ENCODE peak calls at places on chromosomes 13 and 19, in four cellular contexts. One of them, this sample, is unnamed.
A peak's percentile ranks its signal among the peaks of the same experiment; 100 is the strongest.

GRCh38 chr13:100490692-100491091 is 97.9 kb downstream of the GGACT start:
- DNase-seq in CD4-positive, alpha-beta memory T cell: no peak
- DNase-seq in naive thymus-derived CD4-positive, alpha-beta T cell: no peak
- DNase-seq in ascending aorta: no peak
- DNase-seq in this sample: peak; percentile 89

GRCh38 chr19:32911467-32911866 is 41.9 kb upstream of the SLC7A9 start:
- DNase-seq in CD4-positive, alpha-beta memory T cell: no peak
- DNase-seq in naive thymus-derived CD4-positive, alpha-beta T cell: no peak
- DNase-seq in ascending aorta: no peak
- DNase-seq in this sample: no peak

GRCh38 chr19:38850976-38851621 is 1.3 kb upstream of the HNRNPL start:
- DNase-seq in CD4-positive, alpha-beta memory T cell: peak; percentile 46
- DNase-seq in naive thymus-derived CD4-positive, alpha-beta T cell: no peak
- DNase-seq in ascending aorta: no peak
- DNase-seq in this sample: peak; percentile 29

GRCh38 chr19:29088761-29089160 is 124.2 kb downstream of the UQCRFS1 start:
- DNase-seq in CD4-positive, alpha-beta memory T cell: no peak
- DNase-seq in naive thymus-derived CD4-positive, alpha-beta T cell: no peak
- DNase-seq in ascending aorta: no peak
- DNase-seq in this sample: no peak

GRCh38 chr13:45446181-45446580 is 18.6 kb upstream of the COG3 start:
- DNase-seq in CD4-positive, alpha-beta memory T cell: no peak
- DNase-seq in naive thymus-derived CD4-positive, alpha-beta T cell: no peak
- DNase-seq in ascending aorta: no peak
- DNase-seq in this sample: no peak

GRCh38 chr13:99295488-99296252 is 11.5 kb downstream of the GPR183 start:
- DNase-seq in CD4-positive, alpha-beta memory T cell: no peak
- DNase-seq in naive thymus-derived CD4-positive, alpha-beta T cell: no peak
- DNase-seq in ascending aorta: no peak
- DNase-seq in this sample: no peak

GRCh38 chr19:41245779-41246297 is 18.3 kb upstream of the HNRNPUL1 start:
- DNase-seq in CD4-positive, alpha-beta memory T cell: no peak
- DNase-seq in naive thymus-derived CD4-positive, alpha-beta T cell: no peak
- DNase-seq in ascending aorta: no peak
- DNase-seq in this sample: no peak

GRCh38 chr13:98466634-98467236 is 110.2 kb downstream of the STK24 start:
- DNase-seq in CD4-positive, alpha-beta memory T cell: peak; percentile 24
- DNase-seq in naive thymus-derived CD4-positive, alpha-beta T cell: no peak
- DNase-seq in ascending aorta: no peak
- DNase-seq in this sample: peak; percentile 77

GRCh38 chr13:52003551-52003950 is 7.7 kb downstream of the ATP7B start:
- DNase-seq in CD4-positive, alpha-beta memory T cell: no peak
- DNase-seq in naive thymus-derived CD4-positive, alpha-beta T cell: no peak
- DNase-seq in ascending aorta: no peak
- DNase-seq in this sample: peak; percentile 60

GRCh38 chr19:46927893-46928292 is 67.1 kb downstream of the ARHGAP35 start:
- DNase-seq in CD4-positive, alpha-beta memory T cell: no peak
- DNase-seq in naive thymus-derived CD4-positive, alpha-beta T cell: no peak
- DNase-seq in ascending aorta: no peak
- DNase-seq in this sample: no peak

GRCh38 chr13:60162096-60162495 is 1.6 kb downstream of the DIAPH3 start:
- DNase-seq in CD4-positive, alpha-beta memory T cell: no peak
- DNase-seq in naive thymus-derived CD4-positive, alpha-beta T cell: no peak
- DNase-seq in ascending aorta: no peak
- DNase-seq in this sample: no peak

GRCh38 chr19:7513809-7514642 is 1.9 kb upstream of the ZNF358 start:
- DNase-seq in CD4-positive, alpha-beta memory T cell: no peak
- DNase-seq in naive thymus-derived CD4-positive, alpha-beta T cell: no peak
- DNase-seq in ascending aorta: no peak
- DNase-seq in this sample: peak; percentile 59

GRCh38 chr13:94854688-94855087 is 142.3 kb upstream of the SOX21 start:
- DNase-seq in CD4-positive, alpha-beta memory T cell: no peak
- DNase-seq in naive thymus-derived CD4-positive, alpha-beta T cell: no peak
- DNase-seq in ascending aorta: no peak
- DNase-seq in this sample: no peak

GRCh38 chr19:912181-913079 is 589 bp downstream of the R3HDM4 start:
- DNase-seq in CD4-positive, alpha-beta memory T cell: peak; percentile 52
- DNase-seq in naive thymus-derived CD4-positive, alpha-beta T cell: no peak
- DNase-seq in ascending aorta: no peak
- DNase-seq in this sample: no peak

GRCh38 chr19:16376241-16376640 is 51.6 kb downstream of the KLF2 start:
- DNase-seq in CD4-positive, alpha-beta memory T cell: no peak
- DNase-seq in naive thymus-derived CD4-positive, alpha-beta T cell: no peak
- DNase-seq in ascending aorta: no peak
- DNase-seq in this sample: no peak

GRCh38 chr19:12987781-12988180 is 7.5 kb upstream of the NFIX start:
- DNase-seq in CD4-positive, alpha-beta memory T cell: no peak
- DNase-seq in naive thymus-derived CD4-positive, alpha-beta T cell: no peak
- DNase-seq in ascending aorta: no peak
- DNase-seq in this sample: no peak

GRCh38 chr19:13856530-13856929 is 20.4 kb upstream of the NANOS3 start:
- DNase-seq in CD4-positive, alpha-beta memory T cell: no peak
- DNase-seq in naive thymus-derived CD4-positive, alpha-beta T cell: no peak
- DNase-seq in ascending aorta: no peak
- DNase-seq in this sample: no peak

GRCh38 chr13:64347662-64348061 is 2882.5 kb downstream of the PCDH9 start:
- DNase-seq in CD4-positive, alpha-beta memory T cell: no peak
- DNase-seq in naive thymus-derived CD4-positive, alpha-beta T cell: no peak
- DNase-seq in ascending aorta: no peak
- DNase-seq in this sample: no peak

GRCh38 chr13:31588923-31589322 is 150.4 kb upstream of the RXFP2 start:
- DNase-seq in CD4-positive, alpha-beta memory T cell: no peak
- DNase-seq in naive thymus-derived CD4-positive, alpha-beta T cell: no peak
- DNase-seq in ascending aorta: no peak
- DNase-seq in this sample: no peak

GRCh38 chr13:76000131-76000530 is 364.0 kb downstream of the LMO7 start:
- DNase-seq in CD4-positive, alpha-beta memory T cell: no peak
- DNase-seq in naive thymus-derived CD4-positive, alpha-beta T cell: no peak
- DNase-seq in ascending aorta: no peak
- DNase-seq in this sample: no peak

GRCh38 chr19:43738780-43739211 is 16.0 kb downstream of the SMG9 start:
- DNase-seq in CD4-positive, alpha-beta memory T cell: no peak
- DNase-seq in naive thymus-derived CD4-positive, alpha-beta T cell: no peak
- DNase-seq in ascending aorta: no peak
- DNase-seq in this sample: peak; percentile 46

GRCh38 chr13:28137556-28137955 is 789 bp upstream of the PAN3 start:
- DNase-seq in CD4-positive, alpha-beta memory T cell: no peak
- DNase-seq in naive thymus-derived CD4-positive, alpha-beta T cell: no peak
- DNase-seq in ascending aorta: no peak
- DNase-seq in this sample: no peak

GRCh38 chr19:19477705-19478383 is 37.5 kb downstream of the TSSK6 start:
- DNase-seq in CD4-positive, alpha-beta memory T cell: no peak
- DNase-seq in naive thymus-derived CD4-positive, alpha-beta T cell: no peak
- DNase-seq in ascending aorta: no peak
- DNase-seq in this sample: no peak

GRCh38 chr19:48190288-48191284 is 20.1 kb downstream of the ZSWIM9 start:
- DNase-seq in CD4-positive, alpha-beta memory T cell: peak; percentile 36
- DNase-seq in naive thymus-derived CD4-positive, alpha-beta T cell: no peak
- DNase-seq in ascending aorta: peak; percentile 57
- DNase-seq in this sample: peak; percentile 99

GRCh38 chr19:56356944-56357343 is 36.4 kb downstream of the ZNF582 start:
- DNase-seq in CD4-positive, alpha-beta memory T cell: no peak
- DNase-seq in naive thymus-derived CD4-positive, alpha-beta T cell: no peak
- DNase-seq in ascending aorta: no peak
- DNase-seq in this sample: no peak

GRCh38 chr19:21210037-21210621 is 68.3 kb downstream of the ZNF431 start:
- DNase-seq in CD4-positive, alpha-beta memory T cell: no peak
- DNase-seq in naive thymus-derived CD4-positive, alpha-beta T cell: no peak
- DNase-seq in ascending aorta: no peak
- DNase-seq in this sample: peak; percentile 33

GRCh38 chr13:73702419-73703071 is 431.7 kb downstream of the KLF12 start:
- DNase-seq in CD4-positive, alpha-beta memory T cell: peak; percentile 66
- DNase-seq in naive thymus-derived CD4-positive, alpha-beta T cell: peak; percentile 79
- DNase-seq in ascending aorta: no peak
- DNase-seq in this sample: peak; percentile 13

GRCh38 chr19:45879055-45879454 is 6.9 kb downstream of the IRF2BP1 start:
- DNase-seq in CD4-positive, alpha-beta memory T cell: no peak
- DNase-seq in naive thymus-derived CD4-positive, alpha-beta T cell: no peak
- DNase-seq in ascending aorta: no peak
- DNase-seq in this sample: no peak

GRCh38 chr19:10000171-10000826 is 10.0 kb downstream of the COL5A3 start:
- DNase-seq in CD4-positive, alpha-beta memory T cell: peak; percentile 62
- DNase-seq in naive thymus-derived CD4-positive, alpha-beta T cell: peak; percentile 46
- DNase-seq in ascending aorta: peak; percentile 80
- DNase-seq in this sample: peak; percentile 80

GRCh38 chr19:6418562-6418932 is 6.1 kb downstream of the KHSRP start:
- DNase-seq in CD4-positive, alpha-beta memory T cell: no peak
- DNase-seq in naive thymus-derived CD4-positive, alpha-beta T cell: no peak
- DNase-seq in ascending aorta: no peak
- DNase-seq in this sample: no peak

GRCh38 chr19:38213469-38213868 is 10.6 kb downstream of the DPF1 start:
- DNase-seq in CD4-positive, alpha-beta memory T cell: no peak
- DNase-seq in naive thymus-derived CD4-positive, alpha-beta T cell: no peak
- DNase-seq in ascending aorta: no peak
- DNase-seq in this sample: no peak

GRCh38 chr13:50543767-50544166 is 299.7 kb downstream of the DLEU7 start:
- DNase-seq in CD4-positive, alpha-beta memory T cell: no peak
- DNase-seq in naive thymus-derived CD4-positive, alpha-beta T cell: no peak
- DNase-seq in ascending aorta: no peak
- DNase-seq in this sample: no peak

GRCh38 chr19:38004505-38005223 is 97.7 kb downstream of the SIPA1L3 start:
- DNase-seq in CD4-positive, alpha-beta memory T cell: no peak
- DNase-seq in naive thymus-derived CD4-positive, alpha-beta T cell: no peak
- DNase-seq in ascending aorta: peak; percentile 92
- DNase-seq in this sample: peak; percentile 98

GRCh38 chr13:66405908-66406802 is 824.0 kb downstream of the PCDH9 start:
- DNase-seq in CD4-positive, alpha-beta memory T cell: no peak
- DNase-seq in naive thymus-derived CD4-positive, alpha-beta T cell: no peak
- DNase-seq in ascending aorta: no peak
- DNase-seq in this sample: no peak

GRCh38 chr13:102721800-102722231 is 27.0 kb upstream of the METTL21C start:
- DNase-seq in CD4-positive, alpha-beta memory T cell: no peak
- DNase-seq in naive thymus-derived CD4-positive, alpha-beta T cell: no peak
- DNase-seq in ascending aorta: no peak
- DNase-seq in this sample: no peak

GRCh38 chr13:68713394-68713793 is 1394.2 kb upstream of the ATXN8OS start:
- DNase-seq in CD4-positive, alpha-beta memory T cell: no peak
- DNase-seq in naive thymus-derived CD4-positive, alpha-beta T cell: no peak
- DNase-seq in ascending aorta: no peak
- DNase-seq in this sample: peak; percentile 98
- H3K27ac ChIP-seq in CD4-positive, alpha-beta memory T cell: no peak overlapping the region
- H3K27ac ChIP-seq in naive thymus-derived CD4-positive, alpha-beta T cell: no peak overlapping the region
- H3K27ac ChIP-seq in ascending aorta: no peak overlapping the region
- H3K27ac ChIP-seq in this sample: no peak overlapping the region

GRCh38 chr13:24076124-24076523 is 84.4 kb upstream of the SPATA13 start:
- DNase-seq in CD4-positive, alpha-beta memory T cell: no peak
- DNase-seq in naive thymus-derived CD4-positive, alpha-beta T cell: no peak
- DNase-seq in ascending aorta: no peak
- DNase-seq in this sample: no peak
- H3K27ac ChIP-seq in CD4-positive, alpha-beta memory T cell: no peak overlapping the region
- H3K27ac ChIP-seq in naive thymus-derived CD4-positive, alpha-beta T cell: no peak overlapping the region
- H3K27ac ChIP-seq in ascending aorta: peak overlapping the region; percentile 69
- H3K27ac ChIP-seq in this sample: no peak overlapping the region

GRCh38 chr13:47661076-47661475 is 340.0 kb downstream of the SUCLA2 start:
- DNase-seq in CD4-positive, alpha-beta memory T cell: no peak
- DNase-seq in naive thymus-derived CD4-positive, alpha-beta T cell: no peak
- DNase-seq in ascending aorta: no peak
- DNase-seq in this sample: no peak
- H3K27ac ChIP-seq in CD4-positive, alpha-beta memory T cell: no peak overlapping the region
- H3K27ac ChIP-seq in naive thymus-derived CD4-positive, alpha-beta T cell: no peak overlapping the region
- H3K27ac ChIP-seq in ascending aorta: no peak overlapping the region
- H3K27ac ChIP-seq in this sample: no peak overlapping the region

GRCh38 chr13:33278923-33279322 is 6.6 kb downstream of the STARD13 start:
- DNase-seq in CD4-positive, alpha-beta memory T cell: no peak
- DNase-seq in naive thymus-derived CD4-positive, alpha-beta T cell: no peak
- DNase-seq in ascending aorta: no peak
- DNase-seq in this sample: no peak
- H3K27ac ChIP-seq in CD4-positive, alpha-beta memory T cell: no peak overlapping the region
- H3K27ac ChIP-seq in naive thymus-derived CD4-positive, alpha-beta T cell: no peak overlapping the region
- H3K27ac ChIP-seq in ascending aorta: peak overlapping the region; percentile 79
- H3K27ac ChIP-seq in this sample: no peak overlapping the region

GRCh38 chr19:49455729-49456128 is 2.7 kb downstream of the ALDH16A1 start:
- DNase-seq in CD4-positive, alpha-beta memory T cell: no peak
- DNase-seq in naive thymus-derived CD4-positive, alpha-beta T cell: no peak
- DNase-seq in ascending aorta: no peak
- DNase-seq in this sample: no peak
- H3K27ac ChIP-seq in CD4-positive, alpha-beta memory T cell: no peak overlapping the region
- H3K27ac ChIP-seq in naive thymus-derived CD4-positive, alpha-beta T cell: no peak overlapping the region
- H3K27ac ChIP-seq in ascending aorta: no peak overlapping the region
- H3K27ac ChIP-seq in this sample: no peak overlapping the region

GRCh38 chr19:35776102-35776788 is 881 bp downstream of the ARHGAP33 start:
- DNase-seq in CD4-positive, alpha-beta memory T cell: no peak
- DNase-seq in naive thymus-derived CD4-positive, alpha-beta T cell: no peak
- DNase-seq in ascending aorta: no peak
- DNase-seq in this sample: no peak
- H3K27ac ChIP-seq in CD4-positive, alpha-beta memory T cell: no peak overlapping the region
- H3K27ac ChIP-seq in naive thymus-derived CD4-positive, alpha-beta T cell: peak overlapping the region; percentile 61
- H3K27ac ChIP-seq in ascending aorta: no peak overlapping the region
- H3K27ac ChIP-seq in this sample: no peak overlapping the region

GRCh38 chr13:48782429-48782840 is 128.7 kb downstream of the CYSLTR2 start:
- DNase-seq in CD4-positive, alpha-beta memory T cell: no peak
- DNase-seq in naive thymus-derived CD4-positive, alpha-beta T cell: no peak
- DNase-seq in ascending aorta: no peak
- DNase-seq in this sample: no peak
- H3K27ac ChIP-seq in CD4-positive, alpha-beta memory T cell: no peak overlapping the region
- H3K27ac ChIP-seq in naive thymus-derived CD4-positive, alpha-beta T cell: no peak overlapping the region
- H3K27ac ChIP-seq in ascending aorta: no peak overlapping the region
- H3K27ac ChIP-seq in this sample: no peak overlapping the region

GRCh38 chr19:52115526-52116053 is 20.0 kb upstream of the ZNF841 start:
- DNase-seq in CD4-positive, alpha-beta memory T cell: no peak
- DNase-seq in naive thymus-derived CD4-positive, alpha-beta T cell: no peak
- DNase-seq in ascending aorta: no peak
- DNase-seq in this sample: peak; percentile 20

GRCh38 chr19:52110780-52111179 is 15.2 kb upstream of the ZNF841 start:
- DNase-seq in CD4-positive, alpha-beta memory T cell: no peak
- DNase-seq in naive thymus-derived CD4-positive, alpha-beta T cell: no peak
- DNase-seq in ascending aorta: no peak
- DNase-seq in this sample: no peak

GRCh38 chr19:52120286-52120685 is 19.5 kb downstream of the ZNF616 start:
- DNase-seq in CD4-positive, alpha-beta memory T cell: no peak
- DNase-seq in naive thymus-derived CD4-positive, alpha-beta T cell: no peak
- DNase-seq in ascending aorta: no peak
- DNase-seq in this sample: no peak

GRCh38 chr19:52112624-52113023 is 17.1 kb upstream of the ZNF841 start:
- DNase-seq in CD4-positive, alpha-beta memory T cell: no peak
- DNase-seq in naive thymus-derived CD4-positive, alpha-beta T cell: no peak
- DNase-seq in ascending aorta: no peak
- DNase-seq in this sample: no peak

DNA sequence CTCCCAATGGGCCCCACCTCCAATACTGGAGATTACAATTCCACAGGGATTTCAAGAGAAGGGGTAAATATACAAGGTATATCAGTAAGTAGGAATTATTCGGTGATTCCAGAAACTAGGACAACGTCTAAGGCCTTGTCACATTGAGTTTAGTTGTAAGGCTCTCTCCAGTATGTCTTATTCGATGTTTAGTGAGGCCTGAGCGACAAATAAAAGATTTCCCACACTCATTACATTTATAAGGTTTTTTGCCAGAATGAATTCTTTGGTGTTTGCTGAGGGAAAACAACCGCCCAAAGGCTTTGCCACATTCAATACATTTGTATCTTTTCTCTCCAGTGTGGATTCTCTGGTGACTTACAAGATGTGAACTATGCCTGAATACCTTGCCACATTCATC is 19.1 kb upstream of the ZNF841 start:
- DNase-seq in CD4-positive, alpha-beta memory T cell: no peak
- DNase-seq in naive thymus-derived CD4-positive, alpha-beta T cell: no peak
- DNase-seq in ascending aorta: no peak
- DNase-seq in this sample: no peak
- H3K27ac ChIP-seq in CD4-positive, alpha-beta memory T cell: no peak overlapping the region
- H3K27ac ChIP-seq in naive thymus-derived CD4-positive, alpha-beta T cell: no peak overlapping the region
- H3K27ac ChIP-seq in ascending aorta: no peak overlapping the region
- H3K27ac ChIP-seq in this sample: no peak overlapping the region

This sample was measured in mesendoderm.